ENCODE peak calls at places on chromosomes 7 and 10, in six cellular contexts. G, F, X, S, Q and L are unnamed samples. For H3K36me3, H3K9me3 and H3K27me3, the result is how much of the 10 kb centered on the place peaks cover.

GRCh38 chr7:46830-47140 is 145.6 kb upstream of the FAM20C start:
- DNase-seq in S (no peak), Q (no peak), X (no peak), F (no peak), G (no peak), L (no peak)

GRCh38 chr7:47852330-47853245 is 95.7 kb downstream of the PKD1L1 start:
- DNase-seq in G (no peak), F (no peak), X (no peak), S (peak), Q (no peak), L (no peak)

GRCh38 chr7:71173955-71174354 is 42.0 kb downstream of the GALNT17 start:
- DNase-seq in S (no peak), Q (no peak), X (no peak), F (no peak), G (no peak), L (no peak)

GRCh38 chr10:69734797-69735468 is 66.8 kb upstream of the COL13A1 start:
- DNase-seq in F (no peak), S (no peak), X (no peak), G (no peak), Q (no peak), L (no peak)

GRCh38 chr7:70316745-70317144 is 718.5 kb downstream of the AUTS2 start:
- DNase-seq in G (no peak), F (no peak), S (no peak), X (no peak), Q (no peak), L (no peak)

GRCh38 chr7:18829518-18830252 is 287.8 kb downstream of the TWIST1 start:
- DNase-seq in S (no peak), Q (peak), X (peak), G (no peak), F (no peak), L (peak)

GRCh38 chr7:71615017-71615416 is 483.1 kb downstream of the GALNT17 start:
- DNase-seq in S (no peak), X (no peak), Q (no peak), G (no peak), F (no peak), L (no peak)

GRCh38 chr10:122551450-122551849 is 9.1 kb upstream of the DMBT1 start:
- DNase-seq in F (no peak), S (no peak), X (no peak), G (no peak), Q (no peak), L (no peak)

GRCh38 chr7:129572205-129572604 is 39.3 kb upstream of the NRF1 start:
- DNase-seq in X (no peak), S (no peak), G (no peak), Q (no peak), F (no peak), L (no peak)

GRCh38 chr10:77602913-77603528 is 34.6 kb downstream of the KCNMA1 start:
- DNase-seq in Q (peak), G (no peak), S (no peak), F (no peak), X (no peak), L (no peak)

GRCh38 chr10:501596-501995 is 187.9 kb downstream of the DIP2C start:
- DNase-seq in S (no peak), G (peak), F (no peak), X (peak), Q (peak), L (no peak)

GRCh38 chr10:80945267-80945880 is 407.7 kb downstream of the SH2D4B start:
- DNase-seq in G (no peak), X (no peak), Q (no peak), F (no peak), S (peak), L (no peak)

GRCh38 chr7:101702362-101702850 is 73.3 kb upstream of the MYL10 start:
- DNase-seq in Q (no peak), F (no peak), X (peak), G (no peak), S (peak), L (no peak)

GRCh38 chr7:33040803-33041516 is 21.6 kb downstream of the NT5C3A start:
- DNase-seq in Q (peak), S (no peak), F (no peak), X (peak), G (no peak), L (peak)

GRCh38 chr7:69683002-69683401 is 84.7 kb downstream of the AUTS2 start:
- DNase-seq in Q (no peak), F (no peak), S (peak), X (no peak), G (no peak), L (no peak)

GRCh38 chr10:79459243-79459642 is 13.8 kb upstream of the ZCCHC24 start:
- DNase-seq in S (no peak), Q (peak), F (no peak), X (no peak), G (no peak), L (peak)

GRCh38 chr10:5697342-5697741 is 12.7 kb downstream of the TASOR2 start:
- DNase-seq in Q (no peak), X (no peak), F (no peak), G (no peak), S (no peak), L (no peak)

GRCh38 chr10:17802966-17803365 is 6.2 kb upstream of the MRC1 start:
- DNase-seq in Q (no peak), X (no peak), G (no peak), S (no peak), F (no peak), L (no peak)

GRCh38 chr10:119030421-119031250 is 1.1 kb downstream of the NANOS1 start:
- DNase-seq in X (peak), S (peak), Q (peak), F (peak), G (peak), L (peak)

GRCh38 chr10:31929260-31929985 is 792 bp upstream of the ARHGAP12 start:
- DNase-seq in Q (peak), S (no peak), X (peak), G (peak), F (peak), L (peak)

GRCh38 chr7:28332031-28332430 is 80.3 kb upstream of the CREB5 start:
- DNase-seq in F (no peak), Q (no peak), S (no peak), X (no peak), G (no peak), L (no peak)

GRCh38 chr10:47307381-47307780 is 7.4 kb downstream of the GDF10 start:
- DNase-seq in S (no peak), G (no peak), F (no peak), X (no peak), Q (no peak), L (no peak)

GRCh38 chr7:137682596-137682995 is 164.2 kb downstream of the DGKI start:
- DNase-seq in F (no peak), G (no peak), X (peak), S (no peak), Q (no peak), L (peak)

GRCh38 chr10:2230478-2230877 is 493.2 kb upstream of the ADARB2 start:
- DNase-seq in X (no peak), Q (no peak), S (no peak), F (no peak), G (no peak), L (no peak)

GRCh38 chr10:9342865-9343450 is 1288.5 kb downstream of the GATA3 start:
- DNase-seq in F (no peak), X (peak), S (peak), Q (peak), G (no peak), L (peak)

GRCh38 chr10:71816421-71816851 is 34.6 kb downstream of the PSAP start:
- DNase-seq in Q (no peak), F (no peak), S (no peak), X (no peak), G (no peak), L (no peak)

GRCh38 chr10:71815515-71816130 is 35.4 kb downstream of the PSAP start:
- DNase-seq in G (no peak), X (no peak), Q (no peak), S (no peak), F (no peak), L (no peak)

GRCh38 chr10:71818674-71819260 is 32.3 kb downstream of the PSAP start:
- DNase-seq in F (no peak), Q (no peak), S (no peak), X (no peak), G (no peak), L (no peak)

GRCh38 chr10:71817831-71818268 is 33.2 kb downstream of the PSAP start:
- DNase-seq in G (peak), S (no peak), Q (no peak), F (peak), X (no peak), L (no peak)

GRCh38 chr10:71816931-71817631 is 34.0 kb downstream of the PSAP start:
- DNase-seq in S (no peak), Q (no peak), X (no peak), F (no peak), G (no peak), L (no peak)
- H3K36me3 ChIP-seq in S (half or more), Q (under half), X (under half), F (half or more), G (half or more), L (half or more)

GRCh38 chr7:158458716-158459282 is 128.8 kb downstream of the PTPRN2 start:
- DNase-seq in F (no peak), Q (no peak), X (no peak), G (no peak), S (no peak), L (no peak)

GRCh38 chr7:158454631-158455030 is 133.0 kb downstream of the PTPRN2 start:
- DNase-seq in F (no peak), S (no peak), Q (no peak), G (no peak), X (no peak), L (no peak)

GRCh38 chr7:158461824-158462223 is 125.8 kb downstream of the PTPRN2 start:
- DNase-seq in G (no peak), Q (no peak), F (no peak), S (no peak), X (no peak), L (no peak)

GRCh38 chr7:158460665-158461064 is 127.0 kb downstream of the PTPRN2 start:
- DNase-seq in X (no peak), F (no peak), G (no peak), Q (no peak), S (no peak), L (no peak)

GRCh38 chr7:158458096-158458495 is 129.5 kb downstream of the PTPRN2 start:
- DNase-seq in Q (no peak), X (no peak), G (no peak), F (no peak), S (no peak), L (no peak)
- H3K9me3 ChIP-seq in Q (under half), X (under half), G (under half), F (under half), S (under half), L (under half)

GRCh38 chr7:1321411-1322239 is 89.0 kb downstream of the UNCX start:
- DNase-seq in Q (no peak), G (no peak), X (no peak), S (no peak), F (peak), L (no peak)
- H3K27me3 ChIP-seq in Q (under half), G (half or more), X (under half), S (under half), F (half or more), L (under half)

DNA sequence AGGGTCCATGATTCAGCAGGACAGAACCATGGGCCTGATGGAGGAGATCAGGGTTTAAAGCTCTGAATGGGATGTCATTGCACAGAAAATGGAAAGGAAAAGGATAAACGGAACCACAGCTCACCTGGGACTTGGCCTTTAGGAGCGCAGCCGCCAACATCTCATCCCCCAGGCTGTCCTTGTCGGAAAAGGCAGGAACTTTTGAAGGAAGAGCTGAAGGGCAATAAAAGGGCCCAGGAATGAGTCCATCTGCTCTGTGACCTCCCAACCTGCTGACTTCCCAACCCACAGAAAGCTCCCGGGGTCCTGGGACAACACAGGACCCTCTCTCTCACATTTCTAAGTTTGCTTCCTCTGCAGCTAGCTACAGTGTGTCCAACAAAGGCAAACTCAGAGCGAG is 6.1 kb downstream of the ZNF3 start:
- DNase-seq in F (no peak), Q (no peak), G (no peak), S (no peak), X (no peak), L (no peak)
- H3K36me3 ChIP-seq in F (half or more), Q (under half), G (half or more), S (half or more), X (half or more), L (half or more)

GRCh38 chr7:158141221-158141582 is 446.4 kb downstream of the PTPRN2 start:
- DNase-seq in S (no peak), X (no peak), F (no peak), Q (no peak), G (no peak), L (no peak)
- H3K9me3 ChIP-seq in S (under half), X (half or more), F (under half), Q (under half), G (under half), L (under half)

DNA sequence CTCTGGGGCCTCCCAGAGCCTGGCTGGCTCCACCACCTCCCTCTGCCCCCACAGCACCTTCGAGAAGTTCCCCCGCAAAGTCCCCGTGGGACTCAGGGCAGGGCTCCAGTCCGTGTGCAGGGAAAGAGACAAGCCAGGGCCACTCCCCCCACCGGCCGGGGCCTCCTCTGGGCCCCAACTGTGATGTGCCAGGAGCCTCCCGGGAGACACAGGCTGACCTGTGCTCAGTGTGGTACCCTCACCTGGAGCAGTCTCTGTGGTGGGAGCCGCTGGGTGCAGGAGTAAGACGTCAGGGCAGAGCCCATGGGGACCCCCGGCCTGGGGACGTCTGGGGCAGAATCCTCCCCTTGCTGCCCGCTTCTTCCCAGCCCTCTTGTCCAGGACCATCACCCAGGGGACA is 1.5 kb upstream of the ADGRA1 start:
- DNase-seq in G (no peak), X (no peak), F (no peak), S (no peak), Q (no peak), L (no peak)
- H3K27me3 ChIP-seq in G (half or more), X (under half), F (half or more), S (half or more), Q (under half), L (half or more)

GRCh38 chr7:44629825-44630580 is 23.6 kb downstream of the OGDH start:
- DNase-seq in Q (no peak), X (no peak), F (no peak), G (no peak), S (no peak), L (no peak)

GRCh38 chr7:44622342-44623151 is 16.1 kb downstream of the OGDH start:
- DNase-seq in F (no peak), Q (peak), G (no peak), X (no peak), S (no peak), L (no peak)

GRCh38 chr7:44625899-44626511 is 19.6 kb downstream of the OGDH start:
- DNase-seq in Q (no peak), X (no peak), F (no peak), G (no peak), S (no peak), L (no peak)

GRCh38 chr7:44624306-44624705 is 17.9 kb downstream of the OGDH start:
- DNase-seq in G (no peak), S (no peak), Q (no peak), X (no peak), F (no peak), L (no peak)

DNA sequence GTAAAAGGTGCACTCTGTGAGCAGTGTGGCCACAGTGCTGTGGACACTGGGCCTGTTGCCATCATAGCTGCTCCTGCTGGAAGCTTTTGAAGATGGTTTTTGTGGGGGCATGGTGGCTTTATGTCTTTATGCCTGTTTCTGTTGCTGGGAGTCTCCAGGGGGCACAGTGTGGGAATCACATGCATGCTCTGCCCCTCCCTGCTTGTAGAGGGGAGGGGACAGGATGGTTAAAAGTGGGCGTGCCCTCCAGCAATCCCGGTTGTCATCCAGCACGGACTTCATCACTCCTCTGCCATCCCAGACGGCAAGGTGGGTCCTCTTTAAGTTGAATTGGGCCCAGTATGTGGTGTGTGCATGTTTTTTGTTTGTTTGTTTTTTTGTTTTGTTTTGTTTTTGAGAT is 20.2 kb downstream of the OGDH start:
- DNase-seq in F (no peak), Q (no peak), S (no peak), X (no peak), G (no peak), L (no peak)
- H3K36me3 ChIP-seq in F (under half), Q (under half), S (half or more), X (under half), G (under half), L (under half)

GRCh38 chr7:64114791-64115190 is 69.6 kb downstream of the ZNF727 start:
- DNase-seq in F (no peak), G (no peak), Q (no peak), X (no peak), S (no peak), L (no peak)
- H3K9me3 ChIP-seq in F (under half), G (under half), Q (under half), X (under half), S (under half), L (under half)

DNA sequence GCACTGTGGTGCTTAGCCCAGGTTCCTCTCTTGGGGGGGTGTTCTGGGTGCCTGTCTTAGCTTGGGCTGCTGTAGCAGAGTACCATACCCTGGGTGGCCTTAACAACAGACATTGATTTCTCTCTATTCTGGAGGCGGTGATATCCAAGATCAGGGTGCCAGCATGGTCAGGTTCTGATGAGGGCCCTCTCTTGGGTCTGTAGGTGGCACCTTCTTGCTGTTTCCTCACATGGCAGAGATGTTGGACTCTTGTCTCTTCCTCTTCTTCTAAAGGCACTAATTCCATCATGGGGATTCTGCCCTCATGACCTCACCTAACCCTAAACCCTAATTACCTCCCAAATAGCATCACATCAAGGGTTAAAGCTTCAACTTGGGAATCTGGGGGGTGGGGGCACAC is 19.9 kb upstream of the CRHR2 start:
- DNase-seq in X (no peak), Q (no peak), F (no peak), G (no peak), S (no peak), L (no peak)
- H3K27me3 ChIP-seq in X (under half), Q (under half), F (under half), G (under half), S (under half), L (half or more)

DNA sequence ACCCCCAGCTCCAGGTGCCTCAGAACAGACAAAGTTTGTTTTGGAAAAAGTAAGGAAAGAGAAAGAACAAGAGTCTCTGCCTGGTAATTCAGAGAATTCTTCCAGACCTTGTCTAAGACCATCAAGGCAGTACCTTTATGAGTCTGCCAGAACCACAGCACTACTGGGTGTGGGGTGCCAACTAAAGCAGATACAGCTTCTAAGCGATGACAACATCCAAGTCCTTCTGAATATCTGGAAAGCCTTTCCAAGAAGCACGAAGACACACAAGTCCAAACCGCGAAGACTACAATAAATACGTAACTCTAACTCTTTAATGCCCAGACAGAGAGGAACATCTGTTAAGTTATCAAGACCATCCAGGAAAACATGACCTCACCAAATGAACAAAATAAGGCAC is 94.3 kb downstream of the SIRT1 start:
- DNase-seq in S (no peak), G (no peak), Q (no peak), X (no peak), F (no peak), L (no peak)
- H3K36me3 ChIP-seq in S (under half), G (half or more), Q (under half), X (under half), F (half or more), L (half or more)